ENCODE peak calls at places on chromosomes 13 and 19, in nine cellular contexts. R, L, F, C, Z, Y, O, W and N are unnamed samples.

GRCh38 chr19:8618751-8619150 is 8.2 kb upstream of the ADAMTS10 start:
- DNase-seq in L (peak; percentile 68), R (no peak), O (peak; percentile 43), C (no peak), Y (no peak), W (no peak), F (no peak), Z (no peak), N (no peak)

GRCh38 chr13:112821340-112822055 is 131.7 kb downstream of the ATP11A start:
- DNase-seq in Y (peak; percentile 11), O (no peak), Z (no peak), R (no peak), C (no peak), L (no peak), F (no peak), W (no peak), N (no peak)

GRCh38 chr13:88887045-88887662 is 1216.0 kb downstream of the SLITRK5 start:
- DNase-seq in W (peak; percentile 43), L (peak; percentile 12), Y (no peak), C (no peak), O (no peak), F (no peak), R (no peak), Z (no peak), N (no peak)

GRCh38 chr19:48394331-48395169 is 1.1 kb downstream of the GRIN2D start:
- DNase-seq in R (no peak), F (no peak), C (no peak), W (no peak), O (no peak), Y (no peak), L (peak; percentile 73), Z (no peak), N (no peak)

GRCh38 chr19:16615788-16616187 is 12.2 kb downstream of the MED26 start:
- DNase-seq in Y (no peak), R (no peak), L (peak; percentile 36), Z (no peak), C (no peak), W (no peak), F (peak; percentile 25), O (no peak), N (no peak)

GRCh38 chr13:77584111-77584510 is 48.6 kb downstream of the SCEL start:
- DNase-seq in Z (peak; percentile 25), R (no peak), F (no peak), C (no peak), L (no peak), Y (no peak), W (no peak), O (no peak), N (no peak)

GRCh38 chr19:37933965-37934364 is 27.0 kb downstream of the SIPA1L3 start:
- DNase-seq in C (peak; percentile 83), L (no peak), Z (no peak), F (no peak), Y (no peak), O (peak; percentile 72), R (no peak), W (peak; percentile 25), N (peak; percentile 70)

GRCh38 chr19:16509141-16510061 is 13.2 kb downstream of the C19orf44 start:
- DNase-seq in R (no peak), W (no peak), Z (peak; percentile 54), F (peak; percentile 1), C (peak; percentile 60), Y (no peak), O (no peak), L (no peak), N (no peak)

GRCh38 chr13:77345150-77345780 is 18.4 kb upstream of the MYCBP2 start:
- DNase-seq in L (no peak), O (no peak), C (no peak), W (no peak), Y (no peak), F (no peak), Z (no peak), R (no peak), N (no peak)

GRCh38 chr19:2446390-2446789 is 10.4 kb downstream of the LMNB2 start:
- DNase-seq in C (no peak), R (no peak), Y (no peak), F (no peak), L (no peak), W (peak; percentile 83), O (no peak), Z (no peak), N (no peak)

GRCh38 chr13:59861676-59862075 is 302.1 kb downstream of the DIAPH3 start:
- DNase-seq in R (no peak), O (peak; percentile 34), L (no peak), C (peak; percentile 34), Y (no peak), Z (no peak), F (no peak), W (no peak), N (no peak)

GRCh38 chr19:32810452-32810851 is 59.1 kb downstream of the SLC7A9 start:
- DNase-seq in C (no peak), L (no peak), R (no peak), W (no peak), Z (no peak), Y (no peak), O (no peak), F (no peak), N (no peak)

GRCh38 chr13:71602327-71602726 is 264.7 kb downstream of the DACH1 start:
- DNase-seq in F (no peak), W (no peak), Z (no peak), O (no peak), Y (no peak), C (no peak), L (no peak), R (no peak), N (no peak)

GRCh38 chr19:12112701-12113100 is 27.4 kb downstream of the ZNF20 start:
- DNase-seq in Z (no peak), O (no peak), C (no peak), L (no peak), Y (no peak), F (no peak), W (no peak), R (no peak), N (no peak)

GRCh38 chr13:65063753-65064152 is 2166.4 kb downstream of the PCDH9 start:
- DNase-seq in F (no peak), O (peak; percentile 93), W (no peak), Z (no peak), R (no peak), Y (no peak), L (no peak), C (no peak), N (peak; percentile 30)

GRCh38 chr13:50126378-50127016 is 111.3 kb downstream of the KCNRG start:
- DNase-seq in F (no peak), W (peak; percentile 85), Z (no peak), L (peak; percentile 38), Y (no peak), C (peak; percentile 56), R (peak; percentile 29), O (peak; percentile 72), N (peak; percentile 53)

GRCh38 chr13:82912564-82912963 is 969.7 kb downstream of the SLITRK1 start:
- DNase-seq in Z (no peak), O (no peak), F (no peak), W (no peak), R (no peak), L (no peak), C (no peak), Y (no peak), N (no peak)

GRCh38 chr13:75927183-75927582 is 291.1 kb downstream of the LMO7 start:
- DNase-seq in Z (no peak), Y (no peak), O (peak; percentile 2), C (no peak), R (no peak), W (no peak), L (no peak), F (no peak), N (no peak)

GRCh38 chr13:59547950-59548349 is 615.8 kb downstream of the DIAPH3 start:
- DNase-seq in W (no peak), R (no peak), O (no peak), F (no peak), Z (no peak), C (no peak), L (no peak), Y (no peak), N (no peak)

GRCh38 chr19:35955881-35956634 is 19.9 kb downstream of the LRFN3 start:
- DNase-seq in L (no peak), O (no peak), R (no peak), C (no peak), Z (no peak), F (no peak), W (no peak), Y (no peak), N (no peak)

GRCh38 chr13:79722885-79723445 is 242.0 kb downstream of the NDFIP2 start:
- DNase-seq in Y (no peak), W (no peak), O (peak; percentile 43), Z (no peak), C (no peak), F (no peak), R (no peak), L (no peak), N (peak; percentile 41)

GRCh38 chr13:99027260-99027659 is 49.4 kb upstream of the DOCK9 start:
- DNase-seq in Y (no peak), R (no peak), O (no peak), C (no peak), W (no peak), Z (no peak), F (no peak), L (no peak), N (no peak)

DNA sequence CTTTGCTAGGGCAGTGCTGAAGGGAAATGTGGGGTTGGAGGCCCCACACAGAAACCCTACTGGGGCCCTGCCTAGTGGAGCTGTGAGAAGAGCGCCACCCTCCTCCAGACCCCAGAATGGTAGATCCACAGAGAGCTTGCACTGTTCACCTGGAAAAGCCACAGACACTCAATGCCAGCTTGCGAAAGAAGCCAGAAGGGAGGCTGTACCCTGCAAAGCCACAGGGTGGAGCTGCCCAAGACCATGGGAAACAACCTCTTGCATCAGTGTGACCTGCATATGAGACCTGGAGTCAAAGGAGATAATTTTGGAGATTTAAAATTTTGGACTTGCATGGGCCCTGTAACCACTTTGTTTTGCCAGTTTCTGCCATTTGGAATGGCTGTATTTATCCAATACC is 615.4 kb upstream of the MIR17HG start:
- DNase-seq in O (no peak), F (no peak), W (no peak), R (no peak), Y (no peak), Z (no peak), L (peak; percentile 4), C (no peak), N (no peak)
- TF ChIP-seq CTCF in O (peak; percentile 10), F (peak; percentile 18), W (no peak), R (no peak), Y (no peak), Z (no peak), L (no peak), C (no peak), N (no peak)

GRCh38 chr19:13747098-13747453 is 17.2 kb upstream of the MRI1 start:
- DNase-seq in Z (no peak), C (no peak), O (no peak), F (no peak), W (no peak), R (no peak), L (no peak), Y (no peak), N (no peak)
- H3K4me3 ChIP-seq in Z (peak overlapping the region; percentile 80), C (peak overlapping the region; percentile 21), O (peak overlapping the region; percentile 46), F (peak overlapping the region; percentile 92), W (peak overlapping the region; percentile 74), R (no peak overlapping the region), L (peak overlapping the region; percentile 49), Y (peak overlapping the region; percentile 26), N (peak overlapping the region; percentile 53)

GRCh38 chr19:45901912-45902650 is at the start of gene MYPOP:
- DNase-seq in Y (no peak), C (no peak), Z (no peak), R (peak; percentile 31), O (no peak), L (peak; percentile 76), F (peak; percentile 59), W (no peak), N (no peak)
- TF ChIP-seq CTCF in Y (no peak), C (no peak), Z (no peak), R (no peak), O (peak; percentile 7), L (no peak), F (no peak), W (no peak), N (no peak)

GRCh38 chr19:22052644-22053013 is 345 bp downstream of the ZNF257 start:
- DNase-seq in C (no peak), O (peak; percentile 5), R (peak; percentile 2), Z (peak; percentile 5), W (peak; percentile 79), L (no peak), F (peak; percentile 25), Y (no peak), N (peak; percentile 0)
- H3K4me3 ChIP-seq in C (peak overlapping the region; percentile 59), O (peak overlapping the region; percentile 63), R (no peak overlapping the region), Z (peak overlapping the region; percentile 42), W (peak overlapping the region; percentile 82), L (peak overlapping the region; percentile 78), F (peak overlapping the region; percentile 59), Y (peak overlapping the region; percentile 50), N (peak overlapping the region; percentile 62)